ENCODE peak calls at places on chromosomes 1 and 21, in nine cellular contexts. C, Q, U, K, A, H, O, Y and L are unnamed samples.

GRCh38 chr1:91784191-91784590 is 101.8 kb downstream of the TGFBR3 start:
- DNase-seq in C (no peak), Q (no peak), U (no peak), K (no peak), A (no peak), H (no peak), O (no peak), Y (no peak), L (no peak)

GRCh38 chr1:112603012-112603411 is 15.9 kb downstream of the ST7L start:
- DNase-seq in C (no peak), Q (no peak), U (no peak), K (no peak), A (no peak), H (no peak), O (no peak), Y (no peak), L (no peak)

GRCh38 chr1:74673351-74674111 is at the start of gene ERICH3:
- DNase-seq in C (no peak), Q (no peak), U (peak), K (no peak), A (no peak), H (no peak), O (no peak), Y (no peak), L (peak)

GRCh38 chr1:152188673-152189591 is 29.9 kb upstream of the RPTN start:
- DNase-seq in C (peak), Q (peak), U (peak), K (no peak), A (peak), H (peak), O (peak), Y (no peak), L (no peak)

GRCh38 chr1:153958111-153958960 is at the start of gene CRTC2:
- DNase-seq in C (peak), Q (peak), U (peak), K (peak), A (peak), H (peak), O (peak), Y (peak), L (peak)

GRCh38 chr21:45416619-45417018 is 11.7 kb downstream of the COL18A1 start:
- DNase-seq in C (no peak), Q (no peak), U (no peak), K (no peak), A (no peak), H (peak), O (no peak), Y (no peak), L (no peak)

GRCh38 chr1:77227383-77227782 is 8.2 kb upstream of the PIGK start:
- DNase-seq in C (no peak), Q (no peak), U (no peak), K (no peak), A (no peak), H (no peak), O (no peak), Y (no peak), L (no peak)

GRCh38 chr21:35252831-35253230 is 203.7 kb upstream of the RUNX1 start:
- DNase-seq in C (no peak), Q (no peak), U (peak), K (no peak), A (no peak), H (no peak), O (no peak), Y (no peak), L (no peak)

GRCh38 chr21:31730687-31731111 is 1.2 kb downstream of the SCAF4 start:
- DNase-seq in C (peak), Q (no peak), U (peak), K (no peak), A (peak), H (no peak), O (no peak), Y (peak), L (no peak)

GRCh38 chr1:45359882-45360513 is 19.8 kb upstream of the MUTYH start:
- DNase-seq in C (peak), Q (peak), U (peak), K (no peak), A (peak), H (no peak), O (peak), Y (peak), L (peak)

GRCh38 chr1:164602142-164602429 is 43.1 kb downstream of the PBX1 start:
- DNase-seq in C (peak), Q (peak), U (peak), K (no peak), A (no peak), H (no peak), O (no peak), Y (peak), L (no peak)

GRCh38 chr1:26696191-26696644 is 403 bp downstream of the ARID1A start:
- DNase-seq in C (no peak), Q (no peak), U (no peak), K (no peak), A (no peak), H (peak), O (no peak), Y (no peak), L (no peak)

GRCh38 chr1:163796394-163796821 is 474.7 kb downstream of the NUF2 start:
- DNase-seq in C (peak), Q (no peak), U (peak), K (no peak), A (no peak), H (no peak), O (no peak), Y (peak), L (no peak)

GRCh38 chr1:48082271-48082925 is 85.2 kb upstream of the TRABD2B start:
- DNase-seq in C (no peak), Q (no peak), U (no peak), K (no peak), A (no peak), H (no peak), O (no peak), Y (no peak), L (no peak)

GRCh38 chr21:44869860-44870747 is 3.4 kb downstream of the PTTG1IP start:
- DNase-seq in C (no peak), Q (no peak), U (peak), K (no peak), A (peak), H (peak), O (peak), Y (peak), L (no peak)

GRCh38 chr1:205240118-205240517 is 12.4 kb downstream of the TMCC2 start:
- DNase-seq in C (no peak), Q (no peak), U (no peak), K (no peak), A (no peak), H (no peak), O (peak), Y (no peak), L (peak)

GRCh38 chr1:51956528-51957509 is 33.7 kb downstream of the RAB3B start:
- DNase-seq in C (peak), Q (no peak), U (peak), K (no peak), A (no peak), H (no peak), O (no peak), Y (no peak), L (no peak)

GRCh38 chr1:63073530-63074306 is 248.6 kb upstream of the FOXD3 start:
- DNase-seq in C (no peak), Q (no peak), U (peak), K (no peak), A (no peak), H (no peak), O (no peak), Y (no peak), L (peak)

GRCh38 chr1:208919371-208919770 is 664.1 kb upstream of the CAMK1G start:
- DNase-seq in C (no peak), Q (no peak), U (peak), K (no peak), A (no peak), H (no peak), O (no peak), Y (peak), L (no peak)

GRCh38 chr1:184870319-184870718 is 104.0 kb downstream of the NIBAN1 start:
- DNase-seq in C (no peak), Q (no peak), U (no peak), K (no peak), A (no peak), H (no peak), O (no peak), Y (no peak), L (no peak)

GRCh38 chr1:187396929-187397796 is 568.4 kb downstream of the PLA2G4A start:
- DNase-seq in C (no peak), Q (no peak), U (no peak), K (no peak), A (peak), H (no peak), O (no peak), Y (no peak), L (no peak)
- H3K27ac ChIP-seq in C (no peak), Q (no peak), U (no peak), K (no peak), A (no peak), H (no peak), O (no peak), Y (no peak), L (no peak)

GRCh38 chr1:3190256-3191041 is 121.4 kb downstream of the PRDM16 start:
- DNase-seq in C (no peak), Q (no peak), U (no peak), K (no peak), A (no peak), H (no peak), O (peak), Y (no peak), L (no peak)
- H3K27ac ChIP-seq in C (no peak), Q (no peak), U (no peak), K (no peak), A (no peak), H (peak), O (no peak), Y (no peak), L (peak)

GRCh38 chr1:15895233-15895632 is 47.7 kb downstream of the SPEN start:
- DNase-seq in C (no peak), Q (no peak), U (no peak), K (no peak), A (no peak), H (no peak), O (no peak), Y (no peak), L (no peak)

GRCh38 chr1:15902882-15903281 is 55.4 kb downstream of the SPEN start:
- DNase-seq in C (no peak), Q (no peak), U (peak), K (no peak), A (no peak), H (no peak), O (no peak), Y (peak), L (no peak)

GRCh38 chr1:15899266-15899665 is 51.8 kb downstream of the SPEN start:
- DNase-seq in C (no peak), Q (no peak), U (no peak), K (no peak), A (no peak), H (no peak), O (no peak), Y (no peak), L (no peak)

GRCh38 chr1:15900662-15901279 is 53.3 kb downstream of the SPEN start:
- DNase-seq in C (no peak), Q (no peak), U (no peak), K (no peak), A (no peak), H (no peak), O (no peak), Y (no peak), L (no peak)
- H3K27ac ChIP-seq in C (no peak), Q (no peak), U (no peak), K (peak), A (no peak), H (no peak), O (no peak), Y (peak), L (peak)

GRCh38 chr1:200888349-200888838 is 6.3 kb upstream of the INAVA start:
- DNase-seq in C (no peak), Q (peak), U (no peak), K (no peak), A (peak), H (no peak), O (no peak), Y (no peak), L (no peak)

GRCh38 chr1:200887772-200888348 is 6.8 kb upstream of the INAVA start:
- DNase-seq in C (no peak), Q (no peak), U (no peak), K (no peak), A (no peak), H (no peak), O (no peak), Y (no peak), L (no peak)

GRCh38 chr1:200890818-200891773 is 3.6 kb upstream of the INAVA start:
- DNase-seq in C (peak), Q (peak), U (peak), K (no peak), A (peak), H (peak), O (no peak), Y (peak), L (peak)

GRCh38 chr1:200890027-200890426 is 4.7 kb upstream of the INAVA start:
- DNase-seq in C (no peak), Q (no peak), U (no peak), K (no peak), A (no peak), H (no peak), O (no peak), Y (no peak), L (no peak)

DNA sequence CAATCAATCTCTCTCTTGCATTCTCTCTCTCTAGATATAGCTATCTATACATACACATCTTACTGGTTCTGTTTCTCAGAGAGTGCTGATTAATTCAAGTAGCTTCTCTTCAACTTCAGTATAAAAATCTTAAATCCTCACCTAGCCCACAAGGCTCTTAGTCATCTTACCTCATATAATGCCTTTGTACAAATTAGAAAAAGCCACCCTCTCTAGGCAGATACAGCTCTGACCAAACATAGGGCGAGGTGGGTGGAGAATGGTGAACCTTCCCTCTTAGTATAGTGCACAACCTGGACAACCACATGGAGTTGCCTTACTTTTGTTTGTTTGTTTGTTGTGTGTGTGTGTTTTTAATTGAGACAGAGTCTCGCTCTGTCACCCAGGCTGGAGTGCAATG is 5.1 kb upstream of the INAVA start:
- DNase-seq in C (no peak), Q (no peak), U (no peak), K (no peak), A (no peak), H (no peak), O (no peak), Y (no peak), L (no peak)
- H3K27ac ChIP-seq in C (no peak), Q (no peak), U (no peak), K (no peak), A (no peak), H (no peak), O (no peak), Y (no peak), L (no peak)